ENCODE peak calls at places on chromosomes 7 and 10, in eight cellular contexts. One of them, this sample, is unnamed.

GRCh38 chr10:968546-969199 is 19.6 kb upstream of the GTPBP4 start:
- DNase-seq in astrocyte: peak; percentile 37
- DNase-seq in esophagus muscularis mucosa: no peak
- DNase-seq in hepatocyte: no peak
- DNase-seq in right lobe of liver: no peak
- DNase-seq in endodermal cell: no peak
- DNase-seq in GM23338: no peak
- DNase-seq in Peyer's patch: no peak
- DNase-seq in this sample: peak; percentile 32

GRCh38 chr10:2985729-2986232 is 81.6 kb upstream of the PFKP start:
- DNase-seq in Peyer's patch: peak; percentile 85
- DNase-seq in right lobe of liver: no peak
- DNase-seq in hepatocyte: peak; percentile 87
- DNase-seq in endodermal cell: peak; percentile 57
- DNase-seq in GM23338: no peak
- DNase-seq in esophagus muscularis mucosa: no peak
- DNase-seq in astrocyte: peak; percentile 61
- DNase-seq in this sample: no peak

GRCh38 chr7:41916450-41916927 is 213.6 kb upstream of the INHBA start:
- DNase-seq in GM23338: no peak
- DNase-seq in endodermal cell: no peak
- DNase-seq in right lobe of liver: no peak
- DNase-seq in esophagus muscularis mucosa: no peak
- DNase-seq in Peyer's patch: no peak
- DNase-seq in hepatocyte: peak; percentile 65
- DNase-seq in astrocyte: peak; percentile 99
- DNase-seq in this sample: no peak

GRCh38 chr10:100345570-100346330 is 1.3 kb upstream of the SCD start:
- DNase-seq in right lobe of liver: no peak
- DNase-seq in esophagus muscularis mucosa: no peak
- DNase-seq in hepatocyte: no peak
- DNase-seq in endodermal cell: peak; percentile 71
- DNase-seq in GM23338: peak; percentile 33
- DNase-seq in Peyer's patch: no peak
- DNase-seq in astrocyte: peak; percentile 77
- DNase-seq in this sample: peak; percentile 74

GRCh38 chr10:131979821-131980270 is 1.9 kb downstream of the BNIP3 start:
- DNase-seq in hepatocyte: peak; percentile 36
- DNase-seq in endodermal cell: peak; percentile 66
- DNase-seq in esophagus muscularis mucosa: no peak
- DNase-seq in Peyer's patch: no peak
- DNase-seq in GM23338: no peak
- DNase-seq in astrocyte: no peak
- DNase-seq in right lobe of liver: peak; percentile 78
- DNase-seq in this sample: peak; percentile 35

GRCh38 chr7:77958436-77958835 is 159.9 kb downstream of the PHTF2 start:
- DNase-seq in endodermal cell: no peak
- DNase-seq in GM23338: no peak
- DNase-seq in astrocyte: no peak
- DNase-seq in right lobe of liver: no peak
- DNase-seq in esophagus muscularis mucosa: no peak
- DNase-seq in Peyer's patch: no peak
- DNase-seq in hepatocyte: no peak
- DNase-seq in this sample: no peak

GRCh38 chr7:140176811-140177702 is at the start of gene KDM7A:
- DNase-seq in astrocyte: peak; percentile 74
- DNase-seq in GM23338: peak; percentile 91
- DNase-seq in hepatocyte: peak; percentile 98
- DNase-seq in endodermal cell: peak; percentile 91
- DNase-seq in esophagus muscularis mucosa: peak; percentile 96
- DNase-seq in right lobe of liver: peak; percentile 96
- DNase-seq in Peyer's patch: peak; percentile 93
- DNase-seq in this sample: peak; percentile 96

GRCh38 chr10:69004821-69005220 is 16.2 kb downstream of the KIFBP start:
- DNase-seq in endodermal cell: no peak
- DNase-seq in astrocyte: peak; percentile 28
- DNase-seq in hepatocyte: peak; percentile 25
- DNase-seq in esophagus muscularis mucosa: no peak
- DNase-seq in GM23338: peak; percentile 49
- DNase-seq in right lobe of liver: no peak
- DNase-seq in Peyer's patch: no peak
- DNase-seq in this sample: no peak

GRCh38 chr10:16063350-16063749 is 203.0 kb upstream of the MINDY3 start:
- DNase-seq in esophagus muscularis mucosa: no peak
- DNase-seq in Peyer's patch: no peak
- DNase-seq in GM23338: no peak
- DNase-seq in endodermal cell: no peak
- DNase-seq in astrocyte: no peak
- DNase-seq in right lobe of liver: no peak
- DNase-seq in hepatocyte: no peak
- DNase-seq in this sample: peak; percentile 68

GRCh38 chr10:114577133-114577532 is 80.9 kb downstream of the ABLIM1 start:
- DNase-seq in right lobe of liver: no peak
- DNase-seq in Peyer's patch: no peak
- DNase-seq in astrocyte: peak; percentile 85
- DNase-seq in esophagus muscularis mucosa: no peak
- DNase-seq in GM23338: no peak
- DNase-seq in hepatocyte: no peak
- DNase-seq in endodermal cell: no peak
- DNase-seq in this sample: no peak

GRCh38 chr7:38382627-38383026 is 109.2 kb upstream of the TARP start:
- DNase-seq in astrocyte: peak; percentile 80
- DNase-seq in Peyer's patch: no peak
- DNase-seq in GM23338: no peak
- DNase-seq in endodermal cell: no peak
- DNase-seq in right lobe of liver: no peak
- DNase-seq in hepatocyte: no peak
- DNase-seq in esophagus muscularis mucosa: no peak
- DNase-seq in this sample: peak; percentile 66

GRCh38 chr10:24740714-24741113 is 17.0 kb upstream of the ARHGAP21 start:
- DNase-seq in endodermal cell: no peak
- DNase-seq in Peyer's patch: no peak
- DNase-seq in GM23338: no peak
- DNase-seq in right lobe of liver: no peak
- DNase-seq in hepatocyte: no peak
- DNase-seq in astrocyte: no peak
- DNase-seq in esophagus muscularis mucosa: no peak
- DNase-seq in this sample: no peak

GRCh38 chr10:15719899-15720634 is at the start of gene ITGA8:
- DNase-seq in astrocyte: no peak
- DNase-seq in endodermal cell: peak; percentile 86
- DNase-seq in esophagus muscularis mucosa: no peak
- DNase-seq in Peyer's patch: no peak
- DNase-seq in hepatocyte: peak; percentile 71
- DNase-seq in GM23338: peak; percentile 78
- DNase-seq in right lobe of liver: no peak
- DNase-seq in this sample: peak; percentile 79

GRCh38 chr7:92751902-92752901 is 84.2 kb downstream of the CDK6 start:
- DNase-seq in esophagus muscularis mucosa: no peak
- DNase-seq in astrocyte: peak; percentile 95
- DNase-seq in GM23338: no peak
- DNase-seq in right lobe of liver: no peak
- DNase-seq in endodermal cell: no peak
- DNase-seq in Peyer's patch: no peak
- DNase-seq in hepatocyte: peak; percentile 32
- DNase-seq in this sample: no peak

GRCh38 chr7:36937754-36938551 is 213.7 kb upstream of the AOAH start:
- DNase-seq in Peyer's patch: no peak
- DNase-seq in endodermal cell: no peak
- DNase-seq in astrocyte: no peak
- DNase-seq in right lobe of liver: no peak
- DNase-seq in esophagus muscularis mucosa: no peak
- DNase-seq in hepatocyte: no peak
- DNase-seq in GM23338: no peak
- DNase-seq in this sample: no peak

GRCh38 chr10:106728232-106728631 is 436.3 kb downstream of the SORCS1 start:
- DNase-seq in hepatocyte: no peak
- DNase-seq in GM23338: no peak
- DNase-seq in astrocyte: no peak
- DNase-seq in Peyer's patch: no peak
- DNase-seq in esophagus muscularis mucosa: no peak
- DNase-seq in right lobe of liver: no peak
- DNase-seq in endodermal cell: no peak
- DNase-seq in this sample: no peak

GRCh38 chr10:106722524-106722923 is 442.0 kb downstream of the SORCS1 start:
- DNase-seq in endodermal cell: no peak
- DNase-seq in right lobe of liver: no peak
- DNase-seq in esophagus muscularis mucosa: no peak
- DNase-seq in GM23338: peak; percentile 28
- DNase-seq in hepatocyte: peak; percentile 34
- DNase-seq in astrocyte: no peak
- DNase-seq in Peyer's patch: no peak
- DNase-seq in this sample: no peak

DNA sequence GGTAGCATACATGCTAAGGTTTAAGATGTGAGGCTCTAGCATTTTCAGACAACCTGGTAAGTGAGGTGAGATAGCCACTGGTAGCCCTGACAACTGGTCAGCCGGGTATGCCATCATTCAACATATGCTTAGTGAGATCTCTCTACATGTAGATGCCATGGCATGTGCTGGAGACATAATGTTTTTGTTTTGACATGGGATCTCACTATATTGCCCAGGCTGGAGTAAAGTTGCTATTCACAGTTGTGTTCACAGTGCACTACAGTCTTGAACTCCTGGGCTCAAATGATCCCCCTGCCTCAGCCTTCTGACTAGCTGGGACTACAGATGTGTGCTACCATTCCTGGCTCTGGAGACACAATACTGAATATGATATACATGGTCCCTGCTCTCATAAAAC is 437.3 kb downstream of the SORCS1 start:
- DNase-seq in right lobe of liver: no peak
- DNase-seq in endodermal cell: no peak
- DNase-seq in hepatocyte: no peak
- DNase-seq in GM23338: no peak
- DNase-seq in astrocyte: no peak
- DNase-seq in esophagus muscularis mucosa: no peak
- DNase-seq in Peyer's patch: no peak
- DNase-seq in this sample: no peak
- H3K27me3 ChIP-seq in right lobe of liver: no peaks in the 10 kb centered on the region
- H3K27me3 ChIP-seq in endodermal cell: no peaks in the 10 kb centered on the region
- H3K27me3 ChIP-seq in hepatocyte: no peaks in the 10 kb centered on the region
- H3K27me3 ChIP-seq in GM23338: no peaks in the 10 kb centered on the region
- H3K27me3 ChIP-seq in astrocyte: no peaks in the 10 kb centered on the region
- H3K27me3 ChIP-seq in esophagus muscularis mucosa: no peaks in the 10 kb centered on the region
- H3K27me3 ChIP-seq in Peyer's patch: no peaks in the 10 kb centered on the region
- H3K27me3 ChIP-seq in this sample: no peaks in the 10 kb centered on the region

GRCh38 chr10:111758593-111758992 is 425.0 kb downstream of the GPAM start:
- DNase-seq in hepatocyte: no peak
- DNase-seq in Peyer's patch: no peak
- DNase-seq in astrocyte: no peak
- DNase-seq in right lobe of liver: no peak
- DNase-seq in esophagus muscularis mucosa: no peak
- DNase-seq in endodermal cell: no peak
- DNase-seq in GM23338: no peak
- DNase-seq in this sample: no peak

GRCh38 chr10:111762114-111762513 is 421.5 kb downstream of the GPAM start:
- DNase-seq in Peyer's patch: no peak
- DNase-seq in GM23338: peak; percentile 30
- DNase-seq in astrocyte: no peak
- DNase-seq in endodermal cell: no peak
- DNase-seq in hepatocyte: no peak
- DNase-seq in right lobe of liver: no peak
- DNase-seq in esophagus muscularis mucosa: no peak
- DNase-seq in this sample: no peak

DNA sequence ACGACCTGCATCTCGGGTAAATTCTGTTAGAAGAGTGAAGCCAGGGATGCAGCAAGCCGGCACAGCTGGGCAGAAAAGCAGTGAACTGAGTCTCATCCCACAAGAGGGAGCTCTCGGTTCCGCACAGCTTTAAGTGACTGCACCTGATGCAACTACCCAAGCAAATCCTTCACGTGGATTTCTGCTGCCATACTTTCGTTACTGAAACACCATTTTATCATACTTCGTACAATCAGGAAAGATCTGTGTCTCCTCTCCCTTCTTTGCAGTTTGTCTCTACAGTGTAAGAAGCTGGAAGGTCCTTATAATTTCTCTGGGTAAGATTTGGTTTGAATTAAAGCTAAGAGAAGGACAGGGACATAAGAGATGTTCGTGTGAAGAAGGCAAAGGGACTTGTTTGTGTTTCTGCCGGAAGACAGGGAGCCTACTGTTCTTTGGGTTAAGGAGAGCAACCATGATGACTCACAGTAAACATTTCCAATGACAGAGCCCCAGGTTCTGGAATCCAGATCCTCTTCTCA is 427.0 kb downstream of the GPAM start:
- DNase-seq in hepatocyte: peak; percentile 78
- DNase-seq in GM23338: peak; percentile 87
- DNase-seq in right lobe of liver: peak; percentile 60
- DNase-seq in endodermal cell: peak; percentile 89
- DNase-seq in Peyer's patch: no peak
- DNase-seq in astrocyte: no peak
- DNase-seq in esophagus muscularis mucosa: no peak
- DNase-seq in this sample: peak; percentile 72
- TF ChIP-seq CTCF in hepatocyte: peak; percentile 70
- TF ChIP-seq CTCF in GM23338: peak; percentile 93
- TF ChIP-seq CTCF in right lobe of liver: peak; percentile 56
- TF ChIP-seq CTCF in endodermal cell: peak; percentile 86
- TF ChIP-seq CTCF in Peyer's patch: peak; percentile 17
- TF ChIP-seq CTCF in astrocyte: peak; percentile 19
- TF ChIP-seq CTCF in esophagus muscularis mucosa: no peak
- TF ChIP-seq CTCF in this sample: no peak

GRCh38 chr10:12367272-12367671 is 17.9 kb downstream of the CAMK1D start:
- DNase-seq in hepatocyte: no peak
- DNase-seq in Peyer's patch: no peak
- DNase-seq in endodermal cell: no peak
- DNase-seq in GM23338: no peak
- DNase-seq in right lobe of liver: no peak
- DNase-seq in esophagus muscularis mucosa: no peak
- DNase-seq in astrocyte: no peak
- DNase-seq in this sample: no peak
- H3K4me3 ChIP-seq in hepatocyte: no peak overlapping the region
- H3K4me3 ChIP-seq in Peyer's patch: no peak overlapping the region
- H3K4me3 ChIP-seq in endodermal cell: no peak overlapping the region
- H3K4me3 ChIP-seq in GM23338: no peak overlapping the region
- H3K4me3 ChIP-seq in right lobe of liver: no peak overlapping the region
- H3K4me3 ChIP-seq in esophagus muscularis mucosa: no peak overlapping the region
- H3K4me3 ChIP-seq in astrocyte: no peak overlapping the region
- H3K4me3 ChIP-seq in this sample: no peak overlapping the region

GRCh38 chr7:105320896-105321295 is 67.8 kb downstream of the SRPK2 start:
- DNase-seq in GM23338: no peak
- DNase-seq in astrocyte: no peak
- DNase-seq in Peyer's patch: no peak
- DNase-seq in hepatocyte: no peak
- DNase-seq in endodermal cell: no peak
- DNase-seq in right lobe of liver: no peak
- DNase-seq in esophagus muscularis mucosa: no peak
- DNase-seq in this sample: no peak

GRCh38 chr7:105321754-105322455 is 66.8 kb downstream of the SRPK2 start:
- DNase-seq in right lobe of liver: no peak
- DNase-seq in hepatocyte: no peak
- DNase-seq in GM23338: no peak
- DNase-seq in astrocyte: no peak
- DNase-seq in esophagus muscularis mucosa: no peak
- DNase-seq in endodermal cell: no peak
- DNase-seq in Peyer's patch: no peak
- DNase-seq in this sample: no peak

GRCh38 chr7:105323366-105323765 is 65.4 kb downstream of the SRPK2 start:
- DNase-seq in endodermal cell: no peak
- DNase-seq in astrocyte: no peak
- DNase-seq in esophagus muscularis mucosa: no peak
- DNase-seq in Peyer's patch: no peak
- DNase-seq in hepatocyte: no peak
- DNase-seq in right lobe of liver: no peak
- DNase-seq in GM23338: no peak
- DNase-seq in this sample: no peak

GRCh38 chr7:105316578-105317375 is 71.9 kb downstream of the SRPK2 start:
- DNase-seq in esophagus muscularis mucosa: no peak
- DNase-seq in right lobe of liver: no peak
- DNase-seq in hepatocyte: no peak
- DNase-seq in endodermal cell: no peak
- DNase-seq in Peyer's patch: no peak
- DNase-seq in GM23338: no peak
- DNase-seq in astrocyte: no peak
- DNase-seq in this sample: no peak

GRCh38 chr7:105319578-105319977 is 69.1 kb downstream of the SRPK2 start:
- DNase-seq in right lobe of liver: no peak
- DNase-seq in astrocyte: no peak
- DNase-seq in esophagus muscularis mucosa: no peak
- DNase-seq in Peyer's patch: no peak
- DNase-seq in hepatocyte: no peak
- DNase-seq in endodermal cell: no peak
- DNase-seq in GM23338: no peak
- DNase-seq in this sample: no peak
- H3K27me3 ChIP-seq in right lobe of liver: no peaks in the 10 kb centered on the region
- H3K27me3 ChIP-seq in astrocyte: no peaks in the 10 kb centered on the region
- H3K27me3 ChIP-seq in esophagus muscularis mucosa: no peaks in the 10 kb centered on the region
- H3K27me3 ChIP-seq in Peyer's patch: no peaks in the 10 kb centered on the region
- H3K27me3 ChIP-seq in hepatocyte: no peaks in the 10 kb centered on the region
- H3K27me3 ChIP-seq in endodermal cell: no peaks in the 10 kb centered on the region
- H3K27me3 ChIP-seq in GM23338: no peaks in the 10 kb centered on the region
- H3K27me3 ChIP-seq in this sample: no peaks in the 10 kb centered on the region